ENCODE peak calls at places on chromosomes 12 and 14, in seven cellular contexts. One of them, this sample, is unnamed.

GRCh38 chr14:95068091-95068490 is 89.2 kb downstream of the DICER1 start:
- DNase-seq in NB4: no peak
- DNase-seq in tibial nerve: no peak
- DNase-seq in DMS79 treated with DMSO at 0.1 percent for 48 hours: no peak
- DNase-seq in Karpas-422: no peak
- DNase-seq in activated T-helper 1 cell treated with Interleukin-2 at 50 U/mL for 16 hours: no peak
- DNase-seq in mesothelial cell of epicardium: no peak
- DNase-seq in this sample: no peak

GRCh38 chr12:123938679-123939480 is 33.8 kb downstream of the CCDC92 start:
- DNase-seq in Karpas-422: no peak
- DNase-seq in activated T-helper 1 cell treated with Interleukin-2 at 50 U/mL for 16 hours: no peak
- DNase-seq in tibial nerve: no peak
- DNase-seq in NB4: no peak
- DNase-seq in DMS79 treated with DMSO at 0.1 percent for 48 hours: no peak
- DNase-seq in mesothelial cell of epicardium: no peak
- DNase-seq in this sample: no peak

GRCh38 chr14:50620341-50620740 is 47.8 kb downstream of the SAV1 start:
- DNase-seq in tibial nerve: no peak
- DNase-seq in NB4: no peak
- DNase-seq in activated T-helper 1 cell treated with Interleukin-2 at 50 U/mL for 16 hours: no peak
- DNase-seq in Karpas-422: no peak
- DNase-seq in DMS79 treated with DMSO at 0.1 percent for 48 hours: no peak
- DNase-seq in mesothelial cell of epicardium: no peak
- DNase-seq in this sample: no peak

GRCh38 chr14:68807148-68807600 is 14.3 kb upstream of the ZFP36L1 start:
- DNase-seq in tibial nerve: peak
- DNase-seq in DMS79 treated with DMSO at 0.1 percent for 48 hours: no peak
- DNase-seq in NB4: peak
- DNase-seq in Karpas-422: peak
- DNase-seq in mesothelial cell of epicardium: peak
- DNase-seq in activated T-helper 1 cell treated with Interleukin-2 at 50 U/mL for 16 hours: no peak
- DNase-seq in this sample: peak

GRCh38 chr12:115740586-115741155 is 536.8 kb downstream of the MED13L start:
- DNase-seq in mesothelial cell of epicardium: no peak
- DNase-seq in tibial nerve: no peak
- DNase-seq in DMS79 treated with DMSO at 0.1 percent for 48 hours: no peak
- DNase-seq in NB4: no peak
- DNase-seq in activated T-helper 1 cell treated with Interleukin-2 at 50 U/mL for 16 hours: no peak
- DNase-seq in Karpas-422: no peak
- DNase-seq in this sample: no peak

GRCh38 chr14:72907886-72908285 is 14.0 kb upstream of the DPF3 start:
- DNase-seq in mesothelial cell of epicardium: no peak
- DNase-seq in Karpas-422: no peak
- DNase-seq in NB4: peak
- DNase-seq in DMS79 treated with DMSO at 0.1 percent for 48 hours: no peak
- DNase-seq in tibial nerve: no peak
- DNase-seq in activated T-helper 1 cell treated with Interleukin-2 at 50 U/mL for 16 hours: no peak
- DNase-seq in this sample: no peak

GRCh38 chr14:96725232-96725631 is 72.0 kb upstream of the VRK1 start:
- DNase-seq in DMS79 treated with DMSO at 0.1 percent for 48 hours: no peak
- DNase-seq in Karpas-422: no peak
- DNase-seq in mesothelial cell of epicardium: no peak
- DNase-seq in NB4: no peak
- DNase-seq in activated T-helper 1 cell treated with Interleukin-2 at 50 U/mL for 16 hours: no peak
- DNase-seq in tibial nerve: no peak
- DNase-seq in this sample: no peak

GRCh38 chr12:33988888-33989287 is 33.4 kb upstream of the ALG10 start:
- DNase-seq in DMS79 treated with DMSO at 0.1 percent for 48 hours: no peak
- DNase-seq in Karpas-422: no peak
- DNase-seq in NB4: no peak
- DNase-seq in mesothelial cell of epicardium: no peak
- DNase-seq in tibial nerve: no peak
- DNase-seq in activated T-helper 1 cell treated with Interleukin-2 at 50 U/mL for 16 hours: no peak
- DNase-seq in this sample: no peak

GRCh38 chr12:58588771-58589170 is 331.5 kb downstream of the LRIG3 start:
- DNase-seq in activated T-helper 1 cell treated with Interleukin-2 at 50 U/mL for 16 hours: no peak
- DNase-seq in Karpas-422: no peak
- DNase-seq in DMS79 treated with DMSO at 0.1 percent for 48 hours: no peak
- DNase-seq in NB4: no peak
- DNase-seq in tibial nerve: no peak
- DNase-seq in mesothelial cell of epicardium: no peak
- DNase-seq in this sample: no peak

GRCh38 chr14:91806716-91807115 is 60.6 kb downstream of the TC2N start:
- DNase-seq in DMS79 treated with DMSO at 0.1 percent for 48 hours: no peak
- DNase-seq in NB4: no peak
- DNase-seq in tibial nerve: no peak
- DNase-seq in Karpas-422: no peak
- DNase-seq in mesothelial cell of epicardium: no peak
- DNase-seq in activated T-helper 1 cell treated with Interleukin-2 at 50 U/mL for 16 hours: no peak
- DNase-seq in this sample: no peak

GRCh38 chr12:108856428-108857157 is 790 bp downstream of the SSH1 start:
- DNase-seq in mesothelial cell of epicardium: peak
- DNase-seq in NB4: peak
- DNase-seq in activated T-helper 1 cell treated with Interleukin-2 at 50 U/mL for 16 hours: peak
- DNase-seq in DMS79 treated with DMSO at 0.1 percent for 48 hours: peak
- DNase-seq in Karpas-422: peak
- DNase-seq in tibial nerve: peak
- DNase-seq in this sample: no peak

GRCh38 chr12:124740691-124741137 is 123.0 kb downstream of the SCARB1 start:
- DNase-seq in DMS79 treated with DMSO at 0.1 percent for 48 hours: no peak
- DNase-seq in activated T-helper 1 cell treated with Interleukin-2 at 50 U/mL for 16 hours: no peak
- DNase-seq in NB4: no peak
- DNase-seq in mesothelial cell of epicardium: no peak
- DNase-seq in tibial nerve: no peak
- DNase-seq in Karpas-422: no peak
- DNase-seq in this sample: no peak

GRCh38 chr12:92085040-92085439 is 60.6 kb downstream of the BTG1 start:
- DNase-seq in mesothelial cell of epicardium: no peak
- DNase-seq in NB4: no peak
- DNase-seq in tibial nerve: no peak
- DNase-seq in activated T-helper 1 cell treated with Interleukin-2 at 50 U/mL for 16 hours: no peak
- DNase-seq in Karpas-422: no peak
- DNase-seq in DMS79 treated with DMSO at 0.1 percent for 48 hours: no peak
- DNase-seq in this sample: no peak

GRCh38 chr14:104559769-104560585 is 19.6 kb upstream of the C14orf180 start:
- DNase-seq in Karpas-422: peak
- DNase-seq in NB4: no peak
- DNase-seq in tibial nerve: no peak
- DNase-seq in DMS79 treated with DMSO at 0.1 percent for 48 hours: peak
- DNase-seq in activated T-helper 1 cell treated with Interleukin-2 at 50 U/mL for 16 hours: no peak
- DNase-seq in mesothelial cell of epicardium: no peak
- DNase-seq in this sample: no peak

GRCh38 chr14:32709072-32709471 is 229.6 kb upstream of the NPAS3 start:
- DNase-seq in tibial nerve: peak
- DNase-seq in Karpas-422: no peak
- DNase-seq in mesothelial cell of epicardium: no peak
- DNase-seq in DMS79 treated with DMSO at 0.1 percent for 48 hours: no peak
- DNase-seq in NB4: no peak
- DNase-seq in activated T-helper 1 cell treated with Interleukin-2 at 50 U/mL for 16 hours: no peak
- DNase-seq in this sample: peak

GRCh38 chr14:68340262-68340661 is 452.6 kb downstream of the ZFP36L1 start:
- DNase-seq in tibial nerve: no peak
- DNase-seq in DMS79 treated with DMSO at 0.1 percent for 48 hours: no peak
- DNase-seq in mesothelial cell of epicardium: no peak
- DNase-seq in Karpas-422: no peak
- DNase-seq in NB4: no peak
- DNase-seq in activated T-helper 1 cell treated with Interleukin-2 at 50 U/mL for 16 hours: no peak
- DNase-seq in this sample: no peak

GRCh38 chr12:19546611-19547162 is 107.4 kb downstream of the AEBP2 start:
- DNase-seq in mesothelial cell of epicardium: no peak
- DNase-seq in activated T-helper 1 cell treated with Interleukin-2 at 50 U/mL for 16 hours: no peak
- DNase-seq in DMS79 treated with DMSO at 0.1 percent for 48 hours: no peak
- DNase-seq in Karpas-422: no peak
- DNase-seq in NB4: no peak
- DNase-seq in tibial nerve: peak
- DNase-seq in this sample: no peak

GRCh38 chr14:82431031-82431430 is 897.4 kb upstream of the SEL1L start:
- DNase-seq in DMS79 treated with DMSO at 0.1 percent for 48 hours: no peak
- DNase-seq in NB4: no peak
- DNase-seq in activated T-helper 1 cell treated with Interleukin-2 at 50 U/mL for 16 hours: no peak
- DNase-seq in Karpas-422: no peak
- DNase-seq in tibial nerve: no peak
- DNase-seq in mesothelial cell of epicardium: no peak
- DNase-seq in this sample: no peak

GRCh38 chr14:24274101-24274543 is 2.7 kb upstream of the RABGGTA start:
- DNase-seq in DMS79 treated with DMSO at 0.1 percent for 48 hours: no peak
- DNase-seq in tibial nerve: no peak
- DNase-seq in activated T-helper 1 cell treated with Interleukin-2 at 50 U/mL for 16 hours: peak
- DNase-seq in Karpas-422: peak
- DNase-seq in NB4: peak
- DNase-seq in mesothelial cell of epicardium: no peak
- DNase-seq in this sample: no peak